ENCODE peak calls at places on chromosomes 3 and 15, in six cellular contexts. T, V, S, L, X and D are unnamed samples.

GRCh38 chr15:66593219-66593780 is 27.5 kb upstream of the LCTL start:
- DNase-seq in L (no peak), S (peak; percentile 57), X (no peak), V (no peak), T (peak; percentile 15), D (no peak)

GRCh38 chr3:161406594-161407555 is 35.6 kb upstream of the SPTSSB start:
- DNase-seq in L (no peak), X (no peak), T (no peak), V (no peak), S (no peak), D (no peak)

GRCh38 chr3:155815030-155815429 is 9.0 kb upstream of the C3orf33 start:
- DNase-seq in L (no peak), T (no peak), X (no peak), S (no peak), V (no peak), D (no peak)

GRCh38 chr3:50610992-50611463 is 546 bp downstream of the CISH start:
- DNase-seq in X (no peak), V (no peak), T (no peak), L (no peak), S (no peak), D (no peak)

GRCh38 chr3:46469680-46470357 is 5.1 kb upstream of the LTF start:
- DNase-seq in S (peak; percentile 14), L (no peak), X (no peak), T (no peak), V (no peak), D (no peak)

GRCh38 chr15:38226867-38227266 is 25.8 kb upstream of the SPRED1 start:
- DNase-seq in V (no peak), S (peak; percentile 90), X (no peak), T (peak; percentile 94), L (no peak), D (no peak)

GRCh38 chr3:105806361-105806760 is 62.5 kb downstream of the CBLB start:
- DNase-seq in S (peak; percentile 54), T (peak; percentile 30), L (no peak), V (no peak), X (no peak), D (no peak)

GRCh38 chr15:46442901-46443590 is 808.2 kb downstream of the SQOR start:
- DNase-seq in V (no peak), L (no peak), T (no peak), S (peak; percentile 61), X (no peak), D (no peak)

GRCh38 chr3:150825192-150825915 is 62.4 kb upstream of the SIAH2 start:
- DNase-seq in V (no peak), X (no peak), T (no peak), L (no peak), S (no peak), D (no peak)

GRCh38 chr15:92112180-92112579 is 258.7 kb downstream of the SLCO3A1 start:
- DNase-seq in S (peak; percentile 50), L (no peak), V (no peak), X (no peak), T (peak; percentile 37), D (no peak)

GRCh38 chr15:88704791-88705768 is 66.3 kb downstream of the ISG20 start:
- DNase-seq in L (no peak), S (peak; percentile 50), X (no peak), V (no peak), T (no peak), D (no peak)

GRCh38 chr3:133763797-133764734 is 17.9 kb downstream of the TF start:
- DNase-seq in V (no peak), T (no peak), S (no peak), L (no peak), X (no peak), D (no peak)

GRCh38 chr15:91098451-91098850 is 1.6 kb upstream of the SV2B start:
- DNase-seq in V (no peak), T (no peak), S (no peak), L (no peak), X (no peak), D (no peak)

GRCh38 chr15:52730163-52730562 is 51.0 kb upstream of the ATOSA start:
- DNase-seq in T (peak; percentile 8), X (no peak), V (no peak), L (peak; percentile 70), S (peak; percentile 60), D (no peak)

GRCh38 chr15:69288531-69289311 is 10.0 kb upstream of the PAQR5 start:
- DNase-seq in L (no peak), T (no peak), V (no peak), S (no peak), X (no peak), D (no peak)

GRCh38 chr15:91882858-91883586 is 29.5 kb downstream of the SLCO3A1 start:
- DNase-seq in L (no peak), T (peak; percentile 60), X (no peak), V (no peak), S (no peak), D (no peak)

GRCh38 chr3:113590983-113591382 is 58.6 kb downstream of the SIDT1 start:
- DNase-seq in X (no peak), T (no peak), V (no peak), L (no peak), S (no peak), D (no peak)

GRCh38 chr15:43293402-43293801 is 26.7 kb upstream of the TGM5 start:
- DNase-seq in L (no peak), T (no peak), X (no peak), S (no peak), V (no peak), D (no peak)

GRCh38 chr3:39135170-39135805 is 18.1 kb downstream of the CSRNP1 start:
- DNase-seq in T (no peak), S (no peak), L (no peak), V (no peak), X (no peak), D (no peak)

GRCh38 chr15:91473894-91474293 is 373.8 kb downstream of the SV2B start:
- DNase-seq in L (no peak), X (no peak), S (peak; percentile 29), T (peak; percentile 81), V (no peak), D (no peak)

GRCh38 chr3:49745986-49746385 is 22.2 kb upstream of the GMPPB start:
- DNase-seq in V (no peak), X (no peak), L (no peak), S (peak; percentile 51), T (peak; percentile 72), D (no peak)

GRCh38 chr15:61794881-61795280 is 265.4 kb downstream of the VPS13C start:
- DNase-seq in S (no peak), V (no peak), T (no peak), X (no peak), L (no peak), D (no peak)

GRCh38 chr3:117114517-117115265 is 405.1 kb downstream of the TUSC7 start:
- DNase-seq in V (no peak), T (no peak), S (no peak), L (no peak), X (no peak), D (peak; percentile 2)

GRCh38 chr15:40695469-40695910 is 516 bp downstream of the RAD51 start:
- DNase-seq in S (peak; percentile 35), L (no peak), X (no peak), V (no peak), T (peak; percentile 11), D (no peak)

GRCh38 chr3:175526191-175526590 is 667.1 kb downstream of the NAALADL2 start:
- DNase-seq in T (no peak), L (no peak), X (no peak), V (no peak), S (peak; percentile 2), D (no peak)

GRCh38 chr3:78887608-78888011 is 880.2 kb downstream of the ROBO1 start:
- DNase-seq in S (peak; percentile 44), L (no peak), V (no peak), T (peak; percentile 60), X (no peak), D (no peak)

GRCh38 chr3:108509263-108509662 is 1.1 kb downstream of the MYH15 start:
- DNase-seq in X (no peak), S (no peak), V (no peak), L (no peak), T (no peak), D (no peak)